ENCODE peak calls at places on chromosome 11, in four cellular contexts. V, S, Q and Z are unnamed samples.

GRCh38 chr11:3857628-3858027 is 2.2 kb downstream of the STIM1 start:
- DNase-seq in V (no peak), S (no peak), Q (no peak), Z (no peak)

GRCh38 chr11:13076961-13077360 is 67.8 kb downstream of the RASSF10 start:
- DNase-seq in V (peak), S (no peak), Q (no peak), Z (no peak)

GRCh38 chr11:70908223-70908622 is 344.2 kb downstream of the SHANK2 start:
- DNase-seq in V (no peak), S (no peak), Q (no peak), Z (no peak)

GRCh38 chr11:133900176-133901105 is 55.1 kb upstream of the SPATA19 start:
- DNase-seq in V (no peak), S (peak), Q (peak), Z (peak)

GRCh38 chr11:73597956-73598718 is at the start of gene FAM168A:
- DNase-seq in Q (peak), V (peak), S (peak), Z (peak)

GRCh38 chr11:111775024-111775710 is 9.0 kb upstream of the PPP2R1B start:
- DNase-seq in S (no peak), Q (no peak), V (peak), Z (peak)

GRCh38 chr11:31655483-31655882 is 145.9 kb downstream of the ELP4 start:
- DNase-seq in S (no peak), Q (no peak), V (peak), Z (no peak)

GRCh38 chr11:74007691-74008372 is 1.1 kb downstream of the UCP3 start:
- DNase-seq in V (no peak), S (no peak), Q (no peak), Z (no peak)

GRCh38 chr11:14927146-14927545 is 35.1 kb upstream of the CYP2R1 start:
- DNase-seq in Q (no peak), S (no peak), V (peak), Z (no peak)

GRCh38 chr11:45660717-45661416 is 4.6 kb downstream of the CHST1 start:
- DNase-seq in S (no peak), V (no peak), Q (no peak), Z (no peak)

GRCh38 chr11:14340721-14341120 is 18.3 kb downstream of the RRAS2 start:
- DNase-seq in V (no peak), Q (no peak), S (no peak), Z (no peak)

GRCh38 chr11:33724644-33725035 is 11.6 kb downstream of the CD59 start:
- DNase-seq in Q (no peak), S (no peak), V (peak), Z (no peak)

GRCh38 chr11:94654201-94654600 is 87.0 kb downstream of the PIWIL4 start:
- DNase-seq in V (no peak), Q (no peak), S (no peak), Z (peak)

GRCh38 chr11:72004515-72005346 is 6.0 kb downstream of the IL18BP start:
- DNase-seq in Q (no peak), V (no peak), S (no peak), Z (no peak)

GRCh38 chr11:104337273-104337672 is 173.3 kb upstream of the PDGFD start:
- DNase-seq in S (no peak), V (peak), Q (no peak), Z (no peak)

GRCh38 chr11:66011785-66012303 is at the start of gene CST6:
- DNase-seq in V (no peak), Q (no peak), S (no peak), Z (no peak)

GRCh38 chr11:44680982-44681597 is 45.7 kb upstream of the TSPAN18 start:
- DNase-seq in S (no peak), Q (peak), V (peak), Z (no peak)

GRCh38 chr11:134528453-134528852 is 116.4 kb upstream of the B3GAT1 start:
- DNase-seq in S (peak), Q (no peak), V (no peak), Z (peak)

GRCh38 chr11:78926633-78927347 is 352.1 kb upstream of the NARS2 start:
- DNase-seq in V (no peak), S (no peak), Q (no peak), Z (no peak)

GRCh38 chr11:89205378-89205777 is 27.7 kb downstream of the TYR start:
- DNase-seq in S (no peak), V (no peak), Q (no peak), Z (no peak)

GRCh38 chr11:22346283-22346682 is 8.1 kb downstream of the SLC17A6 start:
- DNase-seq in S (no peak), V (no peak), Q (no peak), Z (no peak)